ENCODE peak calls at places on chromosome 5, in four cellular contexts. One of them, this sample, is unnamed.

GRCh38 chr5:125453011-125453410 is 706.6 kb upstream of the ZNF608 start:
- DNase-seq in astrocyte: no peak
- DNase-seq in uterus: no peak
- DNase-seq in fibroblast of lung: no peak
- DNase-seq in this sample: no peak

GRCh38 chr5:163104496-163104895 is 332.9 kb upstream of the CCNG1 start:
- DNase-seq in astrocyte: no peak
- DNase-seq in uterus: no peak
- DNase-seq in fibroblast of lung: no peak
- DNase-seq in this sample: no peak

GRCh38 chr5:177335043-177335700 is 16.3 kb downstream of the LMAN2 start:
- DNase-seq in astrocyte: no peak
- DNase-seq in uterus: no peak
- DNase-seq in fibroblast of lung: no peak
- DNase-seq in this sample: no peak

GRCh38 chr5:96293966-96294886 is 138.8 kb downstream of the PCSK1 start:
- DNase-seq in astrocyte: peak; percentile 25
- DNase-seq in uterus: no peak
- DNase-seq in fibroblast of lung: peak; percentile 37
- DNase-seq in this sample: no peak

GRCh38 chr5:135185461-135186075 is 151.5 kb upstream of the PITX1 start:
- DNase-seq in astrocyte: peak; percentile 75
- DNase-seq in uterus: no peak
- DNase-seq in fibroblast of lung: peak; percentile 82
- DNase-seq in this sample: no peak

GRCh38 chr5:173744527-173744926 is 128.1 kb upstream of the BOD1 start:
- DNase-seq in astrocyte: no peak
- DNase-seq in uterus: no peak
- DNase-seq in fibroblast of lung: no peak
- DNase-seq in this sample: no peak

GRCh38 chr5:42467572-42467971 is 44.3 kb downstream of the GHR start:
- DNase-seq in astrocyte: no peak
- DNase-seq in uterus: no peak
- DNase-seq in fibroblast of lung: no peak
- DNase-seq in this sample: no peak

GRCh38 chr5:80516826-80517225 is 28.9 kb downstream of the FAM151B start:
- DNase-seq in astrocyte: peak; percentile 91
- DNase-seq in uterus: no peak
- DNase-seq in fibroblast of lung: peak; percentile 91
- DNase-seq in this sample: peak; percentile 72

GRCh38 chr5:61334224-61335196 is 2.5 kb downstream of the ZSWIM6 start:
- DNase-seq in astrocyte: peak; percentile 86
- DNase-seq in uterus: peak; percentile 26
- DNase-seq in fibroblast of lung: peak; percentile 90
- DNase-seq in this sample: no peak

DNA sequence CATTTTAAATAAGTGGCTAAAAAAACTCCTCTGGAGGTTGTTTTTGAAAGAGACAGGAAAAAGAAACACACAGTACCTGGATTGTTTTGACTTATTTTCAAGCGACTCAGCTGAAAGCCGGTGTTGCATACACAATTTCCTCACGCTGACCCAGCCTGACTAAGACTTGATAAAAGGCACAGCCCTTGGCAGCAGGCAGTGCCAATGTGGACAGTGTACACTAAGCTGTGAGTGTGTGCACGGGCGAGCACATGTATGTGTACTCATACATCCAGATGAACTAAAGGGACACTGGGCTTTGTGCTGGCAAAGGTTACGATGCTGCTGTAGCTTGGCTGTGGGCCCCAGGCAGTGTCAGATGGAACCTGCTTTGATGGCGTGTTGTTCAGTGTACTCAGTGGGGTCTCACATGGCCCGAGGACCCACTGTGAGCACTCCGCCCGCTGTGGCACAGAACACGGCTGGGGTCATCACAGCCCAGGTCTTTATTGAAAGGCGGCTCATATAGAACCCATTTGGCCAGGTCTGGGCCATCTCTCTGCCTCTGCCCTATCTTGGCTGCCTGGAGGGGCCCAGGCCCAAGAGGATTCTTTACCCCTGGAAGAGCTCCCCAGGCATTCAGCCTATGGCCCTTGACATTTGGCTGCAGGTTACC is 92.4 kb downstream of the ANKRD33B start:
- DNase-seq in astrocyte: no peak
- DNase-seq in uterus: no peak
- DNase-seq in fibroblast of lung: no peak
- DNase-seq in this sample: no peak
- H3K36me3 ChIP-seq in astrocyte: no peaks in the 10 kb centered on the region
- H3K36me3 ChIP-seq in uterus: no peaks in the 10 kb centered on the region
- H3K36me3 ChIP-seq in fibroblast of lung: no peaks in the 10 kb centered on the region
- H3K36me3 ChIP-seq in this sample: no peaks in the 10 kb centered on the region

GRCh38 chr5:149730620-149731331 is 666 bp downstream of the PPARGC1B start:
- DNase-seq in astrocyte: peak; percentile 8
- DNase-seq in uterus: peak; percentile 41
- DNase-seq in fibroblast of lung: peak; percentile 26
- DNase-seq in this sample: peak; percentile 63

GRCh38 chr5:149732500-149733128 is 2.5 kb downstream of the PPARGC1B start:
- DNase-seq in astrocyte: no peak
- DNase-seq in uterus: peak; percentile 50
- DNase-seq in fibroblast of lung: no peak
- DNase-seq in this sample: peak; percentile 81

GRCh38 chr5:149731332-149731616 is 1.2 kb downstream of the PPARGC1B start:
- DNase-seq in astrocyte: no peak
- DNase-seq in uterus: no peak
- DNase-seq in fibroblast of lung: no peak
- DNase-seq in this sample: no peak

GRCh38 chr5:149733129-149733900 is 3.2 kb downstream of the PPARGC1B start:
- DNase-seq in astrocyte: no peak
- DNase-seq in uterus: no peak
- DNase-seq in fibroblast of lung: no peak
- DNase-seq in this sample: peak; percentile 63

GRCh38 chr5:149731617-149732400 is 1.7 kb downstream of the PPARGC1B start:
- DNase-seq in astrocyte: peak; percentile 74
- DNase-seq in uterus: peak; percentile 80
- DNase-seq in fibroblast of lung: peak; percentile 81
- DNase-seq in this sample: peak; percentile 89
- H3K27ac ChIP-seq in astrocyte: no peak overlapping the region
- H3K27ac ChIP-seq in uterus: peak overlapping the region; percentile 78
- H3K27ac ChIP-seq in fibroblast of lung: no peak overlapping the region
- H3K27ac ChIP-seq in this sample: peak overlapping the region; percentile 98

GRCh38 chr5:39107350-39107749 is 33.2 kb upstream of the RICTOR start:
- DNase-seq in astrocyte: no peak
- DNase-seq in uterus: no peak
- DNase-seq in fibroblast of lung: no peak
- DNase-seq in this sample: no peak

GRCh38 chr5:39106332-39106731 is 32.1 kb upstream of the RICTOR start:
- DNase-seq in astrocyte: no peak
- DNase-seq in uterus: no peak
- DNase-seq in fibroblast of lung: no peak
- DNase-seq in this sample: no peak

GRCh38 chr5:39113354-39113953 is 39.3 kb upstream of the RICTOR start:
- DNase-seq in astrocyte: peak; percentile 4
- DNase-seq in uterus: no peak
- DNase-seq in fibroblast of lung: peak; percentile 18
- DNase-seq in this sample: no peak

GRCh38 chr5:39108987-39109386 is 34.8 kb upstream of the RICTOR start:
- DNase-seq in astrocyte: no peak
- DNase-seq in uterus: no peak
- DNase-seq in fibroblast of lung: no peak
- DNase-seq in this sample: no peak

GRCh38 chr5:39109616-39110015 is 35.4 kb upstream of the RICTOR start:
- DNase-seq in astrocyte: no peak
- DNase-seq in uterus: no peak
- DNase-seq in fibroblast of lung: no peak
- DNase-seq in this sample: no peak
- H3K36me3 ChIP-seq in astrocyte: no peaks in the 10 kb centered on the region
- H3K36me3 ChIP-seq in uterus: no peaks in the 10 kb centered on the region
- H3K36me3 ChIP-seq in fibroblast of lung: no peaks in the 10 kb centered on the region
- H3K36me3 ChIP-seq in this sample: no peaks in the 10 kb centered on the region

GRCh38 chr5:1878050-1878849 is 4.5 kb downstream of the IRX4 start:
- DNase-seq in astrocyte: no peak
- DNase-seq in uterus: no peak
- DNase-seq in fibroblast of lung: no peak
- DNase-seq in this sample: no peak
- H3K27ac ChIP-seq in astrocyte: no peak overlapping the region
- H3K27ac ChIP-seq in uterus: no peak overlapping the region
- H3K27ac ChIP-seq in fibroblast of lung: no peak overlapping the region
- H3K27ac ChIP-seq in this sample: no peak overlapping the region

GRCh38 chr5:14410942-14411258 is 170.7 kb upstream of the OTULINL start:
- DNase-seq in astrocyte: no peak
- DNase-seq in uterus: peak; percentile 35
- DNase-seq in fibroblast of lung: peak; percentile 20
- DNase-seq in this sample: no peak

GRCh38 chr5:14415516-14416074 is 166.0 kb upstream of the OTULINL start:
- DNase-seq in astrocyte: no peak
- DNase-seq in uterus: no peak
- DNase-seq in fibroblast of lung: peak; percentile 22
- DNase-seq in this sample: no peak

GRCh38 chr5:14414615-14415515 is 166.7 kb upstream of the OTULINL start:
- DNase-seq in astrocyte: no peak
- DNase-seq in uterus: no peak
- DNase-seq in fibroblast of lung: no peak
- DNase-seq in this sample: peak; percentile 28

GRCh38 chr5:14414007-14414406 is 167.6 kb upstream of the OTULINL start:
- DNase-seq in astrocyte: no peak
- DNase-seq in uterus: no peak
- DNase-seq in fibroblast of lung: no peak
- DNase-seq in this sample: no peak

DNA sequence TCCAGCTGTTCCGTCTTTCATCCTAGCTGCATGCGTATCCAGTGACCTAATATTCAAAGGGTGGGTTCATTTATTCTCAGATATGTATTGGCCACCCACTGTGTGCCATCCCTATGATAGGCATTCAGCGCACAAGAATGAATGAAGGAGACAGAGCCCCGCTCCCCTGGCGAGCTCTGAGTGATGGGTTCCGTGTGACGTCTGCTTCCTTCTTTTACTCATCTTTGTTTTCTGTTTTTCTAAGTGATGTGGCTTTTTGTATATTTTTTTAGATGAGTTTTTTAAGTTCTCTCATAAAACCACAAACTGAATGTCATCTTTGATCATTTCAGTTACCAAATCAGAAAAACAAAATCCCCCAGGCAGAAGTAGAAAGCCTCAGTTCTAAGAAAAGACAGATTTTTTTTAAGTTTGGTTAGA is 168.3 kb upstream of the OTULINL start:
- DNase-seq in astrocyte: no peak
- DNase-seq in uterus: no peak
- DNase-seq in fibroblast of lung: peak; percentile 45
- DNase-seq in this sample: no peak
- H3K36me3 ChIP-seq in astrocyte: peaks cover 70% of the 10 kb centered on the region
- H3K36me3 ChIP-seq in uterus: no peaks in the 10 kb centered on the region
- H3K36me3 ChIP-seq in fibroblast of lung: peaks cover 29% of the 10 kb centered on the region
- H3K36me3 ChIP-seq in this sample: peaks cover 4% of the 10 kb centered on the region